ENCODE peak calls at places on chromosomes 3 and 15, in seven cellular contexts. One of them, this sample, is unnamed.

GRCh38 chr3:146159037-146159436 is 1.9 kb downstream of the PLOD2 start:
- DNase-seq in neural progenitor cell: no peak
- DNase-seq in DND-41: no peak
- DNase-seq in IMR-90: no peak
- DNase-seq in HCT116: no peak
- DNase-seq in SK-N-SH: no peak
- DNase-seq in MM.1S: no peak
- DNase-seq in this sample: no peak

GRCh38 chr3:112374334-112374734 is 41.4 kb downstream of the CD200 start:
- DNase-seq in SK-N-SH: no peak
- DNase-seq in neural progenitor cell: no peak
- DNase-seq in IMR-90: no peak
- DNase-seq in DND-41: no peak
- DNase-seq in HCT116: no peak
- DNase-seq in MM.1S: no peak
- DNase-seq in this sample: no peak

GRCh38 chr15:59160880-59161593 is 45.6 kb upstream of the LDHAL6B start:
- DNase-seq in neural progenitor cell: peak
- DNase-seq in SK-N-SH: peak
- DNase-seq in MM.1S: peak
- DNase-seq in HCT116: no peak
- DNase-seq in DND-41: no peak
- DNase-seq in IMR-90: peak
- DNase-seq in this sample: peak

GRCh38 chr15:33971811-33972210 is 3.5 kb downstream of the CHRM5 start:
- DNase-seq in MM.1S: no peak
- DNase-seq in SK-N-SH: no peak
- DNase-seq in neural progenitor cell: no peak
- DNase-seq in DND-41: no peak
- DNase-seq in HCT116: no peak
- DNase-seq in IMR-90: no peak
- DNase-seq in this sample: no peak

GRCh38 chr3:66693461-66693912 is 192.7 kb upstream of the LRIG1 start:
- DNase-seq in SK-N-SH: no peak
- DNase-seq in MM.1S: no peak
- DNase-seq in DND-41: no peak
- DNase-seq in HCT116: no peak
- DNase-seq in neural progenitor cell: no peak
- DNase-seq in IMR-90: peak
- DNase-seq in this sample: no peak

GRCh38 chr3:97823503-97824004 is 1.7 kb downstream of the CRYBG3 start:
- DNase-seq in IMR-90: no peak
- DNase-seq in SK-N-SH: no peak
- DNase-seq in HCT116: no peak
- DNase-seq in neural progenitor cell: no peak
- DNase-seq in DND-41: no peak
- DNase-seq in MM.1S: no peak
- DNase-seq in this sample: no peak

GRCh38 chr3:146184616-146185015 is 23.6 kb upstream of the PLOD2 start:
- DNase-seq in HCT116: peak
- DNase-seq in neural progenitor cell: no peak
- DNase-seq in MM.1S: no peak
- DNase-seq in IMR-90: peak
- DNase-seq in SK-N-SH: no peak
- DNase-seq in DND-41: no peak
- DNase-seq in this sample: no peak

GRCh38 chr3:53809764-53810400 is 36.3 kb downstream of the CHDH start:
- DNase-seq in IMR-90: no peak
- DNase-seq in MM.1S: no peak
- DNase-seq in neural progenitor cell: no peak
- DNase-seq in DND-41: no peak
- DNase-seq in SK-N-SH: no peak
- DNase-seq in HCT116: no peak
- DNase-seq in this sample: peak

GRCh38 chr3:43165786-43166185 is 59.9 kb upstream of the POMGNT2 start:
- DNase-seq in SK-N-SH: no peak
- DNase-seq in DND-41: no peak
- DNase-seq in MM.1S: no peak
- DNase-seq in neural progenitor cell: no peak
- DNase-seq in HCT116: no peak
- DNase-seq in IMR-90: no peak
- DNase-seq in this sample: no peak

GRCh38 chr15:40338921-40339620 is 1.7 kb downstream of the CCDC9B start:
- DNase-seq in HCT116: peak
- DNase-seq in IMR-90: peak
- DNase-seq in DND-41: no peak
- DNase-seq in MM.1S: no peak
- DNase-seq in neural progenitor cell: no peak
- DNase-seq in SK-N-SH: no peak
- DNase-seq in this sample: no peak

GRCh38 chr15:79166311-79166955 is 75.9 kb upstream of the RASGRF1 start:
- DNase-seq in HCT116: no peak
- DNase-seq in MM.1S: no peak
- DNase-seq in neural progenitor cell: no peak
- DNase-seq in SK-N-SH: no peak
- DNase-seq in DND-41: no peak
- DNase-seq in IMR-90: no peak
- DNase-seq in this sample: peak

GRCh38 chr3:59542276-59542675 is 492.5 kb upstream of the CFAP20DC start:
- DNase-seq in HCT116: no peak
- DNase-seq in DND-41: peak
- DNase-seq in IMR-90: no peak
- DNase-seq in neural progenitor cell: no peak
- DNase-seq in MM.1S: no peak
- DNase-seq in SK-N-SH: no peak
- DNase-seq in this sample: no peak

GRCh38 chr3:19334120-19334519 is 185.8 kb downstream of the KCNH8 start:
- DNase-seq in IMR-90: no peak
- DNase-seq in SK-N-SH: no peak
- DNase-seq in HCT116: no peak
- DNase-seq in neural progenitor cell: peak
- DNase-seq in DND-41: no peak
- DNase-seq in MM.1S: no peak
- DNase-seq in this sample: no peak

GRCh38 chr3:24829011-24829581 is 334.4 kb upstream of the THRB start:
- DNase-seq in IMR-90: no peak
- DNase-seq in MM.1S: no peak
- DNase-seq in SK-N-SH: peak
- DNase-seq in neural progenitor cell: peak
- DNase-seq in DND-41: no peak
- DNase-seq in HCT116: no peak
- DNase-seq in this sample: peak

GRCh38 chr15:57732526-57733331 is 26.2 kb downstream of the POLR2M start:
- DNase-seq in SK-N-SH: peak
- DNase-seq in IMR-90: peak
- DNase-seq in DND-41: peak
- DNase-seq in MM.1S: peak
- DNase-seq in HCT116: peak
- DNase-seq in neural progenitor cell: peak
- DNase-seq in this sample: peak

GRCh38 chr3:39095146-39095677 is 12.2 kb downstream of the GORASP1 start:
- DNase-seq in MM.1S: no peak
- DNase-seq in HCT116: no peak
- DNase-seq in neural progenitor cell: no peak
- DNase-seq in DND-41: no peak
- DNase-seq in SK-N-SH: no peak
- DNase-seq in IMR-90: no peak
- DNase-seq in this sample: no peak

GRCh38 chr3:94159062-94159726 is 96.3 kb downstream of the NSUN3 start:
- DNase-seq in HCT116: no peak
- DNase-seq in DND-41: no peak
- DNase-seq in SK-N-SH: no peak
- DNase-seq in IMR-90: peak
- DNase-seq in neural progenitor cell: no peak
- DNase-seq in MM.1S: no peak
- DNase-seq in this sample: no peak

GRCh38 chr15:74432968-74433591 is 678 bp downstream of the SEMA7A start:
- DNase-seq in IMR-90: no peak
- DNase-seq in SK-N-SH: peak
- DNase-seq in MM.1S: no peak
- DNase-seq in HCT116: no peak
- DNase-seq in DND-41: no peak
- DNase-seq in neural progenitor cell: peak
- DNase-seq in this sample: no peak

GRCh38 chr3:110562621-110563020 is 509.0 kb upstream of the NECTIN3 start:
- DNase-seq in SK-N-SH: no peak
- DNase-seq in neural progenitor cell: no peak
- DNase-seq in DND-41: no peak
- DNase-seq in MM.1S: no peak
- DNase-seq in IMR-90: no peak
- DNase-seq in HCT116: no peak
- DNase-seq in this sample: no peak

GRCh38 chr15:100493213-100493612 is 35.5 kb downstream of the CERS3 start:
- DNase-seq in MM.1S: no peak
- DNase-seq in DND-41: no peak
- DNase-seq in neural progenitor cell: no peak
- DNase-seq in IMR-90: no peak
- DNase-seq in HCT116: no peak
- DNase-seq in SK-N-SH: no peak
- DNase-seq in this sample: no peak

GRCh38 chr3:166453472-166453871 is 616.2 kb upstream of the BCHE start:
- DNase-seq in IMR-90: no peak
- DNase-seq in neural progenitor cell: no peak
- DNase-seq in MM.1S: no peak
- DNase-seq in SK-N-SH: no peak
- DNase-seq in HCT116: no peak
- DNase-seq in DND-41: no peak
- DNase-seq in this sample: no peak

GRCh38 chr3:4250064-4250463 is 53.1 kb upstream of the SETMAR start:
- DNase-seq in neural progenitor cell: no peak
- DNase-seq in MM.1S: no peak
- DNase-seq in DND-41: no peak
- DNase-seq in HCT116: no peak
- DNase-seq in SK-N-SH: no peak
- DNase-seq in IMR-90: no peak
- DNase-seq in this sample: no peak

GRCh38 chr15:58457466-58457965 is 25.7 kb downstream of the LIPC start:
- DNase-seq in HCT116: no peak
- DNase-seq in SK-N-SH: no peak
- DNase-seq in neural progenitor cell: no peak
- DNase-seq in DND-41: no peak
- DNase-seq in MM.1S: no peak
- DNase-seq in IMR-90: peak
- DNase-seq in this sample: no peak

DNA sequence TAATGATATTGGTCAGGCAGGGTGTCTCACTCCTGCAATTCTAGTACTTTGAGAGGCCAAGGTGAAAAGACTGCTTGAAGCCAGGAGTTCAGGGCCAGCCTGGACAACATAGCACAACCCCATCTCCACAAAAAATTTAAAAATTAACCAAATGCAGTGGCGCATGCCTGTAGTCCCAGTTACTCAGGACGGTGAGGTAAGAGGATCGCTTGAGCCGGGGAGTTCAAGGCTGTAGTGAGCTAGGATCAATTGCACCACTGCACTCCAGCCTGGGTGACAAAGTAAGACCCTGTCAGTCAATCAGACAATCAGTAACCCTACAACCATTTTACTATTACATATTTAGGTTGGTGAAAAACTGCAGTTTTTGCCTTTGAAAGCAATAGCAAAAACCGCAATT is 43.0 kb downstream of the RBM15B start:
- DNase-seq in neural progenitor cell: no peak
- DNase-seq in HCT116: no peak
- DNase-seq in SK-N-SH: no peak
- DNase-seq in DND-41: no peak
- DNase-seq in MM.1S: no peak
- DNase-seq in IMR-90: no peak
- DNase-seq in this sample: no peak
- H3K9ac ChIP-seq in neural progenitor cell: no peak
- H3K9ac ChIP-seq in HCT116: no peak
- H3K9ac ChIP-seq in SK-N-SH: no peak
- H3K9ac ChIP-seq in DND-41: no peak
- H3K9ac ChIP-seq in MM.1S: no peak
- H3K9ac ChIP-seq in IMR-90: no peak
- H3K9ac ChIP-seq in this sample: no peak

DNA sequence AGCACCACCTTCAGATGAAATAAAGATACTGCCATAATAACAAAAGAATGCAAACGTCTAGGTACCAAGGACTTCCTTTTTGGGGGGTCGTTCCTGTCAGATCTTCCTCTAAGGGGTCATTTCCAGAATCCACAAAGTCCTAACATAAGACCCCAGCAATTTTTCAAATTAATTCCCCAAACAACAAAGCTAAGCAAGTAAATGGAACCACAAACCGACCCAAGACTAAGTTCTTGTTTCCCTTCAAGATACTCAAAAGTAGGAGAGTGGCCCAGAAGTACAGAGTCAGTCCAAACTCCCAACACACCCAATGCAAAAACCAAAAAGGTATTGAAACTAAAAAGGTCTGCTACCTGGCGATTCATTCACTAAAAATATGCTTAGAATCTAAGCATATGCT is 1.2 kb downstream of the RYK start:
- DNase-seq in MM.1S: no peak
- DNase-seq in SK-N-SH: no peak
- DNase-seq in HCT116: no peak
- DNase-seq in IMR-90: no peak
- DNase-seq in DND-41: no peak
- DNase-seq in neural progenitor cell: no peak
- DNase-seq in this sample: no peak
- TF ChIP-seq CTCF in MM.1S: no peak
- TF ChIP-seq CTCF in SK-N-SH: peak
- TF ChIP-seq CTCF in HCT116: no peak
- TF ChIP-seq CTCF in IMR-90: no peak
- TF ChIP-seq CTCF in DND-41: no peak
- TF ChIP-seq CTCF in neural progenitor cell: no peak
- TF ChIP-seq CTCF in this sample: no peak

GRCh38 chr3:56761887-56762605 is 39.7 kb downstream of the ARHGEF3 start:
- DNase-seq in IMR-90: peak
- DNase-seq in DND-41: no peak
- DNase-seq in SK-N-SH: peak
- DNase-seq in MM.1S: no peak
- DNase-seq in HCT116: no peak
- DNase-seq in neural progenitor cell: no peak
- DNase-seq in this sample: no peak

GRCh38 chr3:56759532-56759931 is 42.2 kb downstream of the ARHGEF3 start:
- DNase-seq in SK-N-SH: no peak
- DNase-seq in DND-41: no peak
- DNase-seq in IMR-90: no peak
- DNase-seq in HCT116: no peak
- DNase-seq in MM.1S: no peak
- DNase-seq in neural progenitor cell: no peak
- DNase-seq in this sample: no peak

GRCh38 chr3:56754753-56755365 is 46.9 kb downstream of the ARHGEF3 start:
- DNase-seq in DND-41: no peak
- DNase-seq in neural progenitor cell: no peak
- DNase-seq in IMR-90: no peak
- DNase-seq in HCT116: no peak
- DNase-seq in SK-N-SH: no peak
- DNase-seq in MM.1S: peak
- DNase-seq in this sample: no peak

GRCh38 chr3:56761023-56761422 is 40.7 kb downstream of the ARHGEF3 start:
- DNase-seq in neural progenitor cell: no peak
- DNase-seq in IMR-90: no peak
- DNase-seq in SK-N-SH: no peak
- DNase-seq in HCT116: no peak
- DNase-seq in DND-41: no peak
- DNase-seq in MM.1S: no peak
- DNase-seq in this sample: no peak

GRCh38 chr3:56758539-56758981 is 43.2 kb downstream of the ARHGEF3 start:
- DNase-seq in DND-41: no peak
- DNase-seq in SK-N-SH: peak
- DNase-seq in HCT116: peak
- DNase-seq in IMR-90: peak
- DNase-seq in neural progenitor cell: no peak
- DNase-seq in MM.1S: no peak
- DNase-seq in this sample: no peak
- H3K9ac ChIP-seq in DND-41: no peak
- H3K9ac ChIP-seq in SK-N-SH: peak
- H3K9ac ChIP-seq in HCT116: peak
- H3K9ac ChIP-seq in IMR-90: no peak
- H3K9ac ChIP-seq in neural progenitor cell: no peak
- H3K9ac ChIP-seq in MM.1S: no peak
- H3K9ac ChIP-seq in this sample: no peak

GRCh38 chr15:97482521-97482920 is 478.0 kb upstream of the ARRDC4 start:
- DNase-seq in MM.1S: no peak
- DNase-seq in DND-41: no peak
- DNase-seq in neural progenitor cell: peak
- DNase-seq in IMR-90: no peak
- DNase-seq in HCT116: no peak
- DNase-seq in SK-N-SH: no peak
- DNase-seq in this sample: peak
- TF ChIP-seq CTCF in MM.1S: no peak
- TF ChIP-seq CTCF in DND-41: peak
- TF ChIP-seq CTCF in neural progenitor cell: peak
- TF ChIP-seq CTCF in IMR-90: no peak
- TF ChIP-seq CTCF in HCT116: no peak
- TF ChIP-seq CTCF in SK-N-SH: no peak
- TF ChIP-seq CTCF in this sample: peak

This sample was measured in endodermal cell.